ENCODE peak calls at places on chromosomes 16 and 17, in six cellular contexts. D, B, U, R, I and N are unnamed samples.

GRCh38 chr17:35726609-35727460 is 4.6 kb upstream of the RASL10B start:
- DNase-seq in D (no peak), I (no peak), U (no peak), R (peak), B (no peak), N (peak)

GRCh38 chr17:48792033-48792798 is 24.8 kb downstream of the TTLL6 start:
- DNase-seq in R (peak), B (no peak), D (no peak), U (no peak), I (no peak), N (no peak)

GRCh38 chr16:80317132-80318098 is 223.4 kb upstream of the DYNLRB2 start:
- DNase-seq in D (no peak), U (no peak), I (peak), R (peak), B (peak), N (no peak)

GRCh38 chr17:2086306-2086705 is 31.4 kb downstream of the HIC1 start:
- DNase-seq in R (no peak), U (no peak), I (no peak), D (no peak), B (no peak), N (no peak)

GRCh38 chr17:7987112-7987893 is 15.1 kb upstream of the GUCY2D start:
- DNase-seq in B (no peak), R (no peak), D (no peak), U (no peak), I (no peak), N (peak)

GRCh38 chr17:45394913-45395568 is 37.6 kb downstream of the ARHGAP27 start:
- DNase-seq in R (peak), D (no peak), I (peak), U (peak), B (peak), N (peak)

GRCh38 chr17:31388351-31388750 is 3.1 kb upstream of the RAB11FIP4 start:
- DNase-seq in I (no peak), B (no peak), D (no peak), U (no peak), R (no peak), N (no peak)

GRCh38 chr17:12995896-12996295 is 21.9 kb downstream of the ELAC2 start:
- DNase-seq in I (no peak), D (no peak), B (no peak), R (no peak), U (no peak), N (no peak)

GRCh38 chr16:73154063-73154870 is 106.3 kb upstream of the ZFHX3 start:
- DNase-seq in D (no peak), I (no peak), B (no peak), R (no peak), U (no peak), N (no peak)

GRCh38 chr17:17393976-17394375 is 82.8 kb upstream of the MED9 start:
- DNase-seq in B (no peak), D (no peak), I (no peak), R (no peak), U (no peak), N (no peak)

GRCh38 chr16:57694556-57695377 is at the start of gene DRC7:
- DNase-seq in I (peak), B (peak), U (peak), R (peak), D (no peak), N (peak)
- H3K9ac ChIP-seq in I (no peak), B (no peak), U (no peak), R (no peak), D (no peak), N (no peak)

GRCh38 chr17:50183439-50184001 is 17.7 kb downstream of the SGCA start:
- DNase-seq in B (no peak), I (no peak), U (no peak), D (no peak), R (no peak), N (peak)

GRCh38 chr17:50182783-50183438 is 17.1 kb downstream of the SGCA start:
- DNase-seq in D (no peak), B (no peak), I (no peak), R (no peak), U (no peak), N (peak)

GRCh38 chr17:50185724-50186545 is 15.5 kb downstream of the COL1A1 start:
- DNase-seq in D (no peak), R (no peak), U (no peak), B (no peak), I (no peak), N (peak)

GRCh38 chr17:50184611-50185398 is 16.6 kb downstream of the COL1A1 start:
- DNase-seq in R (no peak), B (peak), U (no peak), D (no peak), I (no peak), N (peak)

GRCh38 chr17:50184057-50184456 is 17.4 kb downstream of the COL1A1 start:
- DNase-seq in R (no peak), I (peak), D (no peak), B (peak), U (no peak), N (peak)
- TF ChIP-seq EZH2phosphoT487 in R (no peak), I (no peak), D (no peak), B (no peak), U (no peak), N (no peak)

GRCh38 chr16:66927918-66928649 is 2.7 kb upstream of the RRAD start:
- DNase-seq in I (no peak), D (no peak), B (no peak), U (no peak), R (no peak), N (peak)
- H3K4me2 ChIP-seq in I (no peak), D (no peak), B (no peak), U (peak), R (no peak), N (peak)

DNA sequence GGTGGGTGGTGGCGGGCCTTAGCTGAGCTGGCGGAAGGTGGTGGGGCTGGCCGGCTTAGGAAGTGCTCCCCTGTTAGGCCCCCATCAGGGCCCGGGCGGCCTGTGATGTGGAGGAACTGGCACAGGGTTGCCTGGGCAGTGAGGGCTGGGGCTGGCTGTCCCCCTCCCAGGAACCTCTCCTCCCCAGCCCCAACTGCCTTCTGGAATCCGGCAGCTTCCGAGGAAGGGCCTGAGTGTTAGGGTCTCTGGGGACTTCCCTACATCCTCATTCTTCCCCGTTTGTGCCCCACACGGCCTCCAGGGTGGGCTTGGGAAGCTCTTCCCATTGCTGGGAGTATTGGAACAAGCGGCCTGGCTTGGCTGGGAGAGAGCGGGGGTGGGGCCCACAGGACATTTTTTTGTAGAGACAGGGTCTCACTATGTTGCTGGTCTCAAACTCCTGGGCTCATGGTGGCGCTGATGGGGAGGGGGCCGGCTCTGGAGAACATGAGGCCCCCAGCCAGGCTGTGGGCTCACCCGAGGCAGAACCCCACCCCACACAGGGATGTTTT is 89.9 kb upstream of the CIBAR2 start:
- DNase-seq in D (no peak), B (peak), I (no peak), U (no peak), R (no peak), N (peak)
- H3K9ac ChIP-seq in D (no peak), B (no peak), I (peak), U (no peak), R (no peak), N (peak)